ENCODE peak calls at places on chromosomes 16 and 17, in eight cellular contexts. M is left ventricle myocardium inferior, Y is Panc1, W is cardiac muscle cell, R is stomach, E is ascending aorta, B is neuronal stem cell, H is body of pancreas. C is an unnamed sample.
A peak's percentile ranks its signal among the peaks of the same experiment; 100 is the strongest.

GRCh38 chr17:51580869-51581268 is 320.5 kb downstream of the UTP18 start:
- DNase-seq in M (no peak), Y (no peak), W (no peak), R (no peak), E (no peak), B (no peak), H (no peak), C (no peak)

GRCh38 chr17:41284546-41284945 is 9.0 kb downstream of the KRTAP9-7 start:
- DNase-seq in M (no peak), Y (no peak), W (no peak), R (no peak), E (no peak), B (no peak), H (no peak), C (peak; percentile 27)

GRCh38 chr17:73481672-73482071 is 162.6 kb downstream of the SDK2 start:
- DNase-seq in M (no peak), Y (no peak), W (no peak), R (no peak), E (no peak), B (no peak), H (no peak), C (no peak)

GRCh38 chr16:87496101-87496801 is 3.4 kb upstream of the ZCCHC14 start:
- DNase-seq in M (no peak), Y (no peak), W (no peak), R (no peak), E (no peak), B (no peak), H (no peak), C (no peak)

GRCh38 chr17:33284022-33284421 is 9.1 kb downstream of the ASIC2 start:
- DNase-seq in M (no peak), Y (peak; percentile 77), W (peak; percentile 75), R (peak; percentile 62), E (peak; percentile 73), B (no peak), H (peak; percentile 82), C (peak; percentile 70)

GRCh38 chr17:14011740-14012405 is 57.4 kb upstream of the COX10 start:
- DNase-seq in M (peak; percentile 32), Y (no peak), W (no peak), R (no peak), E (no peak), B (no peak), H (peak; percentile 56), C (no peak)

GRCh38 chr17:71632328-71632727 is 488.5 kb upstream of the SOX9 start:
- DNase-seq in M (no peak), Y (no peak), W (no peak), R (no peak), E (no peak), B (no peak), H (no peak), C (peak; percentile 14)

GRCh38 chr16:48409839-48410610 is 24.8 kb upstream of the SIAH1 start:
- DNase-seq in M (no peak), Y (no peak), W (peak; percentile 98), R (peak; percentile 53), E (no peak), B (no peak), H (peak; percentile 10), C (no peak)

GRCh38 chr16:82629441-82630027 is 2.8 kb downstream of the CDH13 start:
- DNase-seq in M (no peak), Y (no peak), W (peak; percentile 61), R (no peak), E (peak; percentile 74), B (no peak), H (no peak), C (no peak)

GRCh38 chr17:44522883-44523671 is 19.9 kb upstream of the GPATCH8 start:
- DNase-seq in M (peak; percentile 65), Y (no peak), W (peak; percentile 78), R (peak; percentile 83), E (peak; percentile 73), B (no peak), H (peak; percentile 86), C (peak; percentile 54)

GRCh38 chr17:80782536-80783427 is 208.9 kb upstream of the CHMP6 start:
- DNase-seq in M (no peak), Y (no peak), W (no peak), R (no peak), E (peak; percentile 44), B (no peak), H (no peak), C (no peak)

DNA sequence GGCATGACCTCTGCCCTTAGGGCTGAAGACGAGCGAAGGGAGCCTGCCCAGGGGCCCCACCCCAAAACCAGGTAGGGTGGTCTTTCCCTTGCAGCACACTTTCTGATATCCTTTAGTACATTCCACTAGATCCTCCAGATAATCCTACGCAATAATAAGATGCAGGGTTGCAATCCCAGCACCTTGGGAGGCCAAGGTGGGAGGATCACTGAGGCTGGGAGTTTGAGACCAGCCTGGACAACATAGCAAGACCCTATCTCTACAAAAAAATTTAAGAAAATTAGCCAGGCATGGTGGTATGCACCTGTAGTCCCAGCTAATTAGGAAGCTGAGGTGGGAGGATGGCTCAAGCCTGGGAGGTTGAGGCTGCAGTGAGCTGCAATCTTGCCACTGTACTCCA is 34.9 kb upstream of the MLKL start:
- DNase-seq in M (no peak), Y (no peak), W (no peak), R (no peak), E (no peak), B (no peak), H (no peak), C (no peak)
- H3K4me1 ChIP-seq in M (no peaks in the 10 kb centered on the region), Y (no peaks in the 10 kb centered on the region), W (peaks cover 5% of the 10 kb centered on the region), R (no peaks in the 10 kb centered on the region), E (no peaks in the 10 kb centered on the region), B (peaks cover 36% of the 10 kb centered on the region), H (peaks cover 4% of the 10 kb centered on the region), C (no peaks in the 10 kb centered on the region)

GRCh38 chr16:46612121-46612520 is 9.1 kb downstream of the SHCBP1 start:
- DNase-seq in M (no peak), Y (no peak), W (no peak), R (no peak), E (no peak), B (no peak), H (no peak), C (no peak)
- H3K36me3 ChIP-seq in M (no peaks in the 10 kb centered on the region), Y (peaks cover 3% of the 10 kb centered on the region), W (peaks cover 12% of the 10 kb centered on the region), R (no peaks in the 10 kb centered on the region), E (no peaks in the 10 kb centered on the region), B (peaks cover 93% of the 10 kb centered on the region), H (no peaks in the 10 kb centered on the region), C (peaks cover 73% of the 10 kb centered on the region)

DNA sequence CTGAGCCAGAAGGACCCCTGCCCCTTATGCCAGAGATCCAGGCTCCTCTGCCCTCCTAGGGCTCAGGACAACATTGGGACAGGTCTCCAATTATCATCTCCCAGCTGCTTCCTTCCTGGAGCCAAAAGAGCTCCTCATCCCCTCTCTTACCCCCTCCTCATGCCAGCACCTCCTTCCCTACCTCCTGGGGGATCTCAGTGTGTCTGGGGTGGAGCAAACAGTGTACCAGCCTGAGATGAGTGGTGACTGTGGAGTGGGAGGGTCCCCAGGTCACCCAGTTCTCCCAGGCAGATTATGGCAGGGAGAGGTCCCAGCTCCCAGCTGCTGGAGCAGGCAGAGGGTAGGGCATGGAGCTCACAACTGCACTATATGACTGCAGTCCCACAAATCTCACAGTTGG is 23.7 kb downstream of the SRCIN1 start:
- DNase-seq in M (no peak), Y (no peak), W (no peak), R (no peak), E (no peak), B (no peak), H (no peak), C (no peak)
- H3K27me3 ChIP-seq in M (peaks cover 96% of the 10 kb centered on the region), Y (no peaks in the 10 kb centered on the region), W (peaks cover 26% of the 10 kb centered on the region), R (peaks cover 50% of the 10 kb centered on the region), E (peaks cover 5% of the 10 kb centered on the region), B (no peaks in the 10 kb centered on the region), H (peaks cover 7% of the 10 kb centered on the region), C (peaks cover 13% of the 10 kb centered on the region)

GRCh38 chr16:2210386-2211365 is at the start of gene BRICD5:
- DNase-seq in M (no peak), Y (no peak), W (no peak), R (no peak), E (no peak), B (no peak), H (no peak), C (no peak)
- H3K4me1 ChIP-seq in M (peaks cover 65% of the 10 kb centered on the region), Y (peaks cover 32% of the 10 kb centered on the region), W (peaks cover 26% of the 10 kb centered on the region), R (peaks cover 34% of the 10 kb centered on the region), E (peaks cover 30% of the 10 kb centered on the region), B (peaks cover 16% of the 10 kb centered on the region), H (peaks cover 38% of the 10 kb centered on the region), C (peaks cover 25% of the 10 kb centered on the region)

GRCh38 chr17:2323629-2324314 is 12.5 kb downstream of the TSR1 start:
- DNase-seq in M (no peak), Y (no peak), W (peak; percentile 6), R (no peak), E (no peak), B (no peak), H (no peak), C (no peak)
- H3K36me3 ChIP-seq in M (peaks cover 75% of the 10 kb centered on the region), Y (peaks cover 31% of the 10 kb centered on the region), W (peaks cover 54% of the 10 kb centered on the region), R (peaks cover 53% of the 10 kb centered on the region), E (peaks cover 59% of the 10 kb centered on the region), B (peaks cover 93% of the 10 kb centered on the region), H (peaks cover 18% of the 10 kb centered on the region), C (peaks cover 73% of the 10 kb centered on the region)

DNA sequence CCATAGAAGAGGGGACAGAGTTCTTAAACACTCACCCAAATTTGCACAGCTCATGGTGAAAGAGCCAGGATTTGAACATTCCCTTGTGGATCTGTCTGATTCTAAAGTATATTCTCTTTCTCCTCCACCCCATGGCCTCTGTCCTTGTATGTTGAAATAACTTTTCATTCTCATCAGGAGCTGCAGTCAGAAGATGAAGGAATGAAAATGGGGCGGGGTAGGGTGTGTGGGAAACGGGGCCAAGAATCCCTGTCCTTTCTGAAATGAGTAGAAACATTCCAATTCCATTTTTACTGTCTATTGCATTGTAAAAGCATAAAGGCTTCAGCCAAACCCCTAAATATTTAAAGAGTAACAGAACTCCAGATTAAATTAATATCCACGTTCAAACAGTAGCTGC is 42.8 kb downstream of the NOG start:
- DNase-seq in M (no peak), Y (no peak), W (no peak), R (no peak), E (no peak), B (no peak), H (no peak), C (no peak)
- H3K27me3 ChIP-seq in M (peaks cover 62% of the 10 kb centered on the region), Y (no peaks in the 10 kb centered on the region), W (peaks cover 3% of the 10 kb centered on the region), R (no peaks in the 10 kb centered on the region), E (no peaks in the 10 kb centered on the region), B (no peaks in the 10 kb centered on the region), H (no peaks in the 10 kb centered on the region), C (peaks cover 25% of the 10 kb centered on the region)

DNA sequence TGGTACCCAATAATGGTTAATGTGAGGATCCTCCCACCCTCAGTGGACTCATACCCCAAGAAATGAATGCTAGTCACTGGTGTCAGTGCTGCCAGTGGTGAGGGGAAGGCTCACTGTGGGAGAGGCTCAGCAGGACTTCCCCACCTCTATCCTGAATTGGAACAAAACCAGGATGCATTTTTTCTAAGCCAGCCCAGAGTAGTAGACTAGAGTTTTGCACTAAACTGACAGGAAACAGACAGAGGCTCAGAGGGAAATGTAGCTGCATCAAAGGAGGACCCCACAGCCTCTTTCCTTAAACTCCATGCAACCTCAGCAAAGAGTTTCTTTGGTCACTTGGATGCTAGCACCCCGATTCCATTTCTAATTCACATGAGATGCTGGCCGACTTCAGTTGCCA is 10.6 kb upstream of the SKAP1 start:
- DNase-seq in M (no peak), Y (no peak), W (no peak), R (no peak), E (no peak), B (no peak), H (no peak), C (peak; percentile 83)
- H3K4me1 ChIP-seq in M (no peaks in the 10 kb centered on the region), Y (no peaks in the 10 kb centered on the region), W (peaks cover 29% of the 10 kb centered on the region), R (no peaks in the 10 kb centered on the region), E (no peaks in the 10 kb centered on the region), B (no peaks in the 10 kb centered on the region), H (peaks cover 15% of the 10 kb centered on the region), C (peaks cover 55% of the 10 kb centered on the region)

C was measured in A673.